ENCODE peak calls at places on chromosomes 4 and X, in seven cellular contexts. D is uterus, K is mesothelial cell of epicardium, E is CD14-positive monocyte, Q is type B pancreatic cell, V is fibroblast of lung, C is ovary. Z is an unnamed sample.

GRCh38 chrX:41906515-41907165 is 16.7 kb downstream of the CASK start:
- DNase-seq in V (no peak), K (no peak), D (no peak), E (no peak), C (no peak), Q (no peak), Z (no peak)

GRCh38 chrX:56785442-56785841 is 56.4 kb downstream of the NBDY start:
- DNase-seq in C (no peak), E (no peak), V (no peak), K (no peak), Q (no peak), D (no peak), Z (no peak)

GRCh38 chr4:105145913-105146285 is 777 bp upstream of the TET2 start:
- DNase-seq in V (no peak), Q (no peak), C (no peak), E (no peak), K (no peak), D (peak; percentile 24), Z (no peak)

GRCh38 chr4:98469776-98470175 is 188.6 kb downstream of the TSPAN5 start:
- DNase-seq in E (no peak), C (no peak), V (no peak), K (no peak), D (no peak), Q (no peak), Z (no peak)

GRCh38 chrX:40573763-40574162 is 7.0 kb upstream of the ATP6AP2 start:
- DNase-seq in C (no peak), D (no peak), Q (no peak), E (no peak), V (peak; percentile 7), K (no peak), Z (no peak)

GRCh38 chr4:14827111-14827510 is 175.2 kb upstream of the CPEB2 start:
- DNase-seq in D (no peak), E (no peak), V (peak; percentile 4), Q (no peak), C (no peak), K (no peak), Z (no peak)

GRCh38 chr4:142648378-142648777 is 197.7 kb downstream of the INPP4B start:
- DNase-seq in C (no peak), E (no peak), D (no peak), V (no peak), Q (no peak), K (no peak), Z (no peak)

GRCh38 chrX:78652971-78653822 is 5.9 kb downstream of the RTL3 start:
- DNase-seq in C (no peak), K (no peak), D (no peak), V (peak; percentile 75), Q (no peak), E (no peak), Z (peak; percentile 85)

GRCh38 chr4:76948441-76949292 is 885 bp upstream of the SEPTIN11 start:
- DNase-seq in K (peak; percentile 60), C (peak; percentile 77), V (peak; percentile 75), E (peak; percentile 53), D (peak; percentile 73), Q (peak; percentile 79), Z (peak; percentile 77)

GRCh38 chr4:126271266-126271665 is 956.5 kb downstream of the FAT4 start:
- DNase-seq in K (no peak), E (no peak), Q (no peak), D (no peak), V (no peak), C (no peak), Z (no peak)

GRCh38 chr4:5206391-5206790 is 155.1 kb downstream of the STK32B start:
- DNase-seq in D (peak; percentile 60), K (no peak), Q (no peak), C (no peak), E (no peak), V (peak; percentile 43), Z (no peak)

GRCh38 chrX:97159916-97160800 is 276.4 kb downstream of the RPA4 start:
- DNase-seq in K (no peak), Q (no peak), E (no peak), D (no peak), C (no peak), V (peak; percentile 1), Z (no peak)

GRCh38 chr4:169619518-169619957 is 840 bp upstream of the CLCN3 start:
- DNase-seq in E (peak; percentile 47), D (peak; percentile 22), Q (no peak), C (no peak), V (peak; percentile 64), K (no peak), Z (peak; percentile 52)

GRCh38 chr4:34861661-34862060 is 1382.7 kb downstream of the ARAP2 start:
- DNase-seq in K (no peak), D (no peak), Q (no peak), V (no peak), C (no peak), E (no peak), Z (no peak)

GRCh38 chr4:8173641-8174242 is 15.1 kb upstream of the ABLIM2 start:
- DNase-seq in C (no peak), K (no peak), E (no peak), Q (no peak), D (no peak), V (no peak), Z (no peak)

GRCh38 chr4:182215171-182215570 is 28.0 kb upstream of the TENM3 start:
- DNase-seq in E (no peak), D (no peak), C (no peak), Q (no peak), K (no peak), V (no peak), Z (no peak)

GRCh38 chr4:4289930-4290850 is at the start of the genes LYAR and ZBTB49:
- DNase-seq in E (peak; percentile 93), D (peak; percentile 94), Q (peak; percentile 98), C (peak; percentile 97), V (peak; percentile 84), K (peak; percentile 93), Z (peak; percentile 90)

GRCh38 chr4:98786866-98787265 is 128.5 kb upstream of the TSPAN5 start:
- DNase-seq in C (no peak), E (no peak), V (peak; percentile 9), K (no peak), Q (no peak), D (no peak), Z (peak; percentile 16)

GRCh38 chr4:153160856-153161598 is 43.2 kb upstream of the TRIM2 start:
- DNase-seq in D (no peak), V (no peak), Q (no peak), K (no peak), C (no peak), E (no peak), Z (no peak)

DNA sequence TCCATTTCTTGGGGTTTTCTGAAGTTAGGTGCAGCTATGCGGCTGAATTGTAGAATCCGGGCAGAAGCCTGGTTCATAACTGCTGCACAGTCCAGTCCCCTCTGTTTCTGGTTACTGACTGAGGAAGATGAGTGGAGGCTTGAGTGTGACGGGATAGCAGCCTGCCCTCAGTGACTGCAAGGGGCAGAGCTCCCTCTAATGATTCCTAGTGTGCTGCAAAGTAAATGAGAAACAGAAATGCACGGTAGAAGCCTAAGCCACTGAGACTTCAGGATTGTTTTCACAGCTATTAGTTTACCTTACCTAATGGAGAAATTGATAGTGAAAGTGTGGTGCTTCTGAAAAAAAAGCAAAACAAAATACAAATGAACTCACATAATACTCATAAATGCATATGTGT is 189.2 kb downstream of the GPM6A start:
- DNase-seq in K (no peak), Q (no peak), V (no peak), E (no peak), C (no peak), D (no peak), Z (no peak)
- TF ChIP-seq CTCF in K (no peak), Q (no peak), V (no peak), E (no peak), C (no peak), D (no peak), Z (no peak)

GRCh38 chrX:31279359-31279758 is 207.5 kb upstream of the FTHL17 start:
- DNase-seq in Q (no peak), E (no peak), C (no peak), D (no peak), V (no peak), K (no peak), Z (peak; percentile 9)
- TF ChIP-seq CTCF in Q (peak; percentile 42), E (no peak), C (no peak), D (no peak), V (peak; percentile 25), K (no peak), Z (peak; percentile 59)

GRCh38 chr4:175087156-175087555 is 169.0 kb downstream of the ADAM29 start:
- DNase-seq in D (no peak), Q (no peak), K (no peak), E (no peak), C (no peak), V (no peak), Z (no peak)
- TF ChIP-seq CTCF in D (no peak), Q (no peak), K (no peak), E (no peak), C (no peak), V (no peak), Z (no peak)

GRCh38 chrX:1391707-1392375 is at the start of gene SLC25A6:
- DNase-seq in K (peak; percentile 99), D (peak; percentile 100), Q (peak; percentile 100), E (peak; percentile 98), V (peak; percentile 97), C (peak; percentile 100), Z (peak; percentile 97)
- TF ChIP-seq CTCF in K (no peak), D (no peak), Q (peak; percentile 43), E (peak; percentile 30), V (no peak), C (peak; percentile 53), Z (peak; percentile 29)

Z was measured in HFFc6.